ENCODE peak calls at places on chromosome 1, in six cellular contexts. P is astrocyte of the spinal cord, U is OCI-LY7, V is AG09309, T is glutamatergic neuron, I is cardiac fibroblast. F is an unnamed sample.

GRCh38 chr1:114009042-114009392 is 29.7 kb downstream of the OLFML3 start:
- DNase-seq in I (no peak), P (no peak), T (no peak), V (no peak), U (no peak), F (no peak)

GRCh38 chr1:98674075-98674781 is 12.7 kb downstream of the SNX7 start:
- DNase-seq in V (peak), P (peak), I (peak), T (no peak), U (no peak), F (no peak)

GRCh38 chr1:162997499-162998285 is 71.5 kb upstream of the RGS4 start:
- DNase-seq in V (peak), U (no peak), T (no peak), I (peak), P (peak), F (no peak)

GRCh38 chr1:47843059-47843458 is 154.1 kb downstream of the TRABD2B start:
- DNase-seq in V (no peak), P (no peak), U (no peak), T (no peak), I (no peak), F (no peak)

GRCh38 chr1:34002810-34003209 is 138.9 kb downstream of the HMGB4 start:
- DNase-seq in T (no peak), U (no peak), I (no peak), P (no peak), V (no peak), F (no peak)

GRCh38 chr1:192441492-192441891 is 124.7 kb downstream of the RGS21 start:
- DNase-seq in T (no peak), I (no peak), U (no peak), V (no peak), P (no peak), F (no peak)

GRCh38 chr1:239302716-239303115 is 83.7 kb upstream of the CHRM3 start:
- DNase-seq in I (no peak), U (no peak), T (no peak), V (no peak), P (no peak), F (no peak)

GRCh38 chr1:204255225-204255624 is 41.4 kb upstream of the GOLT1A start:
- DNase-seq in I (no peak), V (no peak), U (no peak), P (no peak), T (peak), F (no peak)

GRCh38 chr1:208292913-208293312 is 48.7 kb upstream of the PLXNA2 start:
- DNase-seq in U (no peak), T (no peak), I (no peak), P (no peak), V (no peak), F (no peak)

GRCh38 chr1:50023292-50024159 is at the start of gene AGBL4:
- DNase-seq in V (no peak), P (peak), I (peak), T (peak), U (no peak), F (no peak)

GRCh38 chr1:24786191-24786590 is 40.9 kb downstream of the CLIC4 start:
- DNase-seq in T (no peak), I (peak), U (no peak), V (peak), P (no peak), F (peak)

GRCh38 chr1:45843474-45843905 is 40.1 kb downstream of the MAST2 start:
- DNase-seq in P (peak), U (peak), I (peak), V (peak), T (no peak), F (peak)
- TF ChIP-seq CTCF in P (peak), U (peak), I (peak), V (peak), T (no peak), F (peak)

GRCh38 chr1:240322943-240323342 is 231.3 kb downstream of the FMN2 start:
- DNase-seq in U (no peak), I (no peak), T (no peak), P (no peak), V (no peak), F (no peak)
- TF ChIP-seq CTCF in U (no peak), I (no peak), T (no peak), P (no peak), V (no peak), F (no peak)

GRCh38 chr1:21963477-21964217 is 13.2 kb upstream of the CELA3B start:
- DNase-seq in I (peak), U (peak), T (peak), P (peak), V (no peak), F (peak)
- TF ChIP-seq CTCF in I (peak), U (peak), T (peak), P (peak), V (peak), F (peak)

GRCh38 chr1:200134116-200134515 is 106.6 kb downstream of the NR5A2 start:
- DNase-seq in P (no peak), I (no peak), V (no peak), U (no peak), T (no peak), F (no peak)

GRCh38 chr1:200130552-200130951 is 103.0 kb downstream of the NR5A2 start:
- DNase-seq in U (no peak), T (no peak), P (no peak), I (peak), V (no peak), F (no peak)

GRCh38 chr1:200129480-200129879 is 102.0 kb downstream of the NR5A2 start:
- DNase-seq in V (no peak), I (no peak), U (no peak), P (no peak), T (no peak), F (no peak)

GRCh38 chr1:200133123-200133522 is 105.6 kb downstream of the NR5A2 start:
- DNase-seq in U (no peak), V (no peak), P (no peak), T (no peak), I (no peak), F (no peak)

DNA sequence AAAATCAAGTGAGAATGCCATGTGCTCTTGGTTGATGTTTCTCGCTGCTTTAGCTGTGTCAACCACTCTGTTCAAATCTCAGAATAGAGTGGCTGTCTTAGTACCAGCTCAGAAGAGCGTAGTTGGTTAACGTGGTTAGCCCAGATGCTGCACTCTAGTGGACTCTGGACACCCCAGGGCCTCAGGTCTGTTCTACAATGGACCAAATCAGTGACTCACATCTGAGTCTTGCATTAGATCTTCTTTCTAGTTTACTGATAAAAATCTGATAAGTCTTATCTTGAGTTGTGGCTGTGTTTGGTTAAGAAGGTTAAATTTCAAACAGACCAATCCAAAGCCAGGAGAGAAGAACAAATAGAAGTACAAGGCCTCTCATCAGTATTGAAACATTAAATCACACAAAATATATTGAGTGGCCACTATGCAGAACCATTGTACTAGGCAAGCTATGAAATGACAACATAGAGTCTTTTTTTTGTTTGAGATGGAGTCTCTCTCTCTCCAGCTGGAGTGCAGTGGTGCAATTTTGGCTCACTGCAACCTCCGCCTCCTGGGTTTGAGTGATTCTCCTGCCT is 104.1 kb downstream of the NR5A2 start:
- DNase-seq in P (peak), V (no peak), I (no peak), T (no peak), U (no peak), F (no peak)
- TF ChIP-seq CTCF in P (no peak), V (no peak), I (no peak), T (no peak), U (no peak), F (no peak)